ENCODE peak calls at places on chromosomes 4 and X, in four cellular contexts. N is NCI-H187, J is iris pigment epithelial cell, A is T47D. V is an unnamed sample.

GRCh38 chr4:148881860-148882643 is 439.8 kb upstream of the NR3C2 start:
- DNase-seq in A (no peak), J (no peak), N (no peak), V (no peak)

GRCh38 chr4:86846921-86847320 is 2.3 kb downstream of the SLC10A6 start:
- DNase-seq in N (no peak), J (no peak), A (no peak), V (peak)

GRCh38 chr4:173013232-173013932 is 155.2 kb upstream of the GALNT7 start:
- DNase-seq in A (peak), J (peak), N (peak), V (peak)

GRCh38 chrX:153580700-153581386 is 18.1 kb downstream of the CCNQ start:
- DNase-seq in J (no peak), A (no peak), N (no peak), V (peak)

GRCh38 chrX:111168314-111168713 is 72.3 kb downstream of the PAK3 start:
- DNase-seq in J (peak), A (no peak), N (no peak), V (peak)

GRCh38 chr4:150231108-150231770 is 153.0 kb downstream of the DCLK2 start:
- DNase-seq in N (no peak), J (peak), A (no peak), V (no peak)

GRCh38 chrX:29826651-29827206 is 388.6 kb upstream of the MAGEB2 start:
- DNase-seq in A (no peak), J (peak), N (no peak), V (no peak)

GRCh38 chrX:154083134-154083517 is 14.4 kb downstream of the MECP2 start:
- DNase-seq in A (no peak), N (no peak), J (no peak), V (no peak)

GRCh38 chr4:102157984-102158383 is 187.3 kb downstream of the SLC39A8 start:
- DNase-seq in N (no peak), A (no peak), J (no peak), V (no peak)

GRCh38 chr4:86220137-86220536 is 139.7 kb downstream of the MAPK10 start:
- DNase-seq in N (no peak), A (no peak), J (peak), V (no peak)

GRCh38 chr4:13670456-13671150 is 43.1 kb upstream of the BOD1L1 start:
- DNase-seq in J (no peak), N (no peak), A (no peak), V (no peak)

GRCh38 chrX:68896581-68896980 is 67.8 kb downstream of the EFNB1 start:
- DNase-seq in J (no peak), A (no peak), N (no peak), V (no peak)

GRCh38 chr4:186192068-186192751 is 843 bp downstream of the CYP4V2 start:
- DNase-seq in A (peak), J (peak), N (no peak), V (peak)

GRCh38 chrX:140948827-140949226 is 53.6 kb upstream of the SPANXB1 start:
- DNase-seq in N (no peak), J (no peak), A (no peak), V (no peak)

GRCh38 chr4:163554870-163555465 is 60.5 kb downstream of the TMA16 start:
- DNase-seq in N (no peak), J (peak), A (no peak), V (peak)

GRCh38 chr4:13496605-13497004 is 12.5 kb upstream of the RAB28 start:
- DNase-seq in A (no peak), J (no peak), N (no peak), V (no peak)

GRCh38 chr4:187184513-187184912 is 460.9 kb upstream of the FAT1 start:
- DNase-seq in J (no peak), A (no peak), N (no peak), V (no peak)

GRCh38 chr4:6071959-6072720 is 53.9 kb upstream of the C4orf50 start:
- DNase-seq in N (no peak), A (no peak), J (no peak), V (no peak)

GRCh38 chr4:36304138-36304681 is 22.8 kb downstream of the DTHD1 start:
- DNase-seq in J (no peak), N (no peak), A (no peak), V (no peak)

GRCh38 chr4:99655315-99656081 is 2.1 kb downstream of the C4orf54 start:
- DNase-seq in J (peak), N (no peak), A (no peak), V (no peak)

GRCh38 chr4:162241857-162242256 is 78.1 kb upstream of the FSTL5 start:
- DNase-seq in J (peak), N (no peak), A (no peak), V (no peak)

GRCh38 chr4:93646225-93646930 is 182.2 kb upstream of the ATOH1 start:
- DNase-seq in A (no peak), J (peak), N (no peak), V (no peak)

GRCh38 chr4:23741586-23742240 is 148.1 kb downstream of the PPARGC1A start:
- DNase-seq in J (no peak), A (no peak), N (no peak), V (no peak)

GRCh38 chr4:78131403-78131802 is 74.3 kb downstream of the FRAS1 start:
- DNase-seq in J (peak), N (no peak), A (no peak), V (no peak)

GRCh38 chr4:188811116-188811515 is 671.9 kb downstream of the TRIML1 start:
- DNase-seq in A (no peak), J (no peak), N (no peak), V (no peak)

GRCh38 chr4:113899260-113900177 is 79.9 kb downstream of the ARSJ start:
- DNase-seq in J (no peak), N (no peak), A (no peak), V (no peak)

GRCh38 chr4:170198742-170199141 is 109.0 kb upstream of the AADAT start:
- DNase-seq in N (no peak), J (no peak), A (peak), V (peak)

GRCh38 chr4:186948361-186949291 is 225.0 kb upstream of the FAT1 start:
- DNase-seq in A (no peak), J (peak), N (no peak), V (no peak)

GRCh38 chr4:107616838-107617389 is 103.1 kb downstream of the PAPSS1 start:
- DNase-seq in A (no peak), N (no peak), J (peak), V (no peak)

GRCh38 chr4:100023800-100024199 is 73.7 kb upstream of the H2AZ1 start:
- DNase-seq in N (no peak), A (no peak), J (no peak), V (no peak)

GRCh38 chr4:16259531-16260246 is 33.4 kb upstream of the TAPT1 start:
- DNase-seq in N (no peak), A (no peak), J (peak), V (no peak)

GRCh38 chr4:60378010-60378409 is 822.1 kb upstream of the ADGRL3 start:
- DNase-seq in A (no peak), J (no peak), N (no peak), V (no peak)

GRCh38 chrX:100417671-100418070 is 7.6 kb upstream of the PCDH19 start:
- DNase-seq in A (no peak), N (no peak), J (no peak), V (no peak)

GRCh38 chr4:147428583-147428982 is 52.3 kb upstream of the EDNRA start:
- DNase-seq in N (no peak), A (no peak), J (no peak), V (no peak)

GRCh38 chr4:19030048-19030447 is 1008.5 kb upstream of the LCORL start:
- DNase-seq in J (peak), A (no peak), N (no peak), V (no peak)